ENCODE peak calls at places on chromosomes 11 and 22, in nine cellular contexts. G, C, O, R, S, Y, M, U and P are unnamed samples.

GRCh38 chr11:69390561-69390960 is 90.9 kb upstream of the LINC01488 start:
- DNase-seq in C (no peak), M (no peak), O (no peak), Y (no peak), S (no peak), R (no peak), G (no peak), U (no peak), P (no peak)

GRCh38 chr22:47693606-47694005 is 931.2 kb downstream of the TBC1D22A start:
- DNase-seq in O (no peak), C (no peak), G (no peak), M (no peak), R (no peak), S (no peak), U (no peak), Y (no peak), P (peak; percentile 67)

GRCh38 chr11:77497368-77497767 is 23.5 kb upstream of the PAK1 start:
- DNase-seq in S (no peak), M (no peak), G (no peak), U (no peak), C (no peak), O (no peak), Y (no peak), R (no peak), P (no peak)

GRCh38 chr11:910044-910588 is 494 bp downstream of the CHID1 start:
- DNase-seq in S (no peak), R (no peak), U (no peak), C (no peak), O (no peak), Y (no peak), G (no peak), M (no peak), P (no peak)

GRCh38 chr11:9099617-9100016 is 8.2 kb upstream of the SCUBE2 start:
- DNase-seq in O (no peak), M (no peak), G (no peak), C (no peak), S (no peak), U (no peak), Y (no peak), R (no peak), P (no peak)

GRCh38 chr11:26943636-26944035 is 50.3 kb upstream of the FIBIN start:
- DNase-seq in U (no peak), O (no peak), M (no peak), C (no peak), R (no peak), G (no peak), Y (no peak), S (no peak), P (no peak)

GRCh38 chr22:22576244-22576988 is 17.4 kb upstream of the PRAME start:
- DNase-seq in S (peak; percentile 18), C (peak; percentile 20), R (peak; percentile 67), M (no peak), U (peak; percentile 54), G (peak; percentile 49), O (no peak), Y (no peak), P (no peak)

GRCh38 chr11:27296406-27296994 is 66.5 kb downstream of the CCDC34 start:
- DNase-seq in O (no peak), Y (no peak), M (no peak), C (no peak), R (no peak), S (peak; percentile 23), U (peak; percentile 80), G (no peak), P (no peak)